ENCODE peak calls at places on chromosomes 1 and 21, in four cellular contexts. C is H9, V is H1, Z is mesendoderm. P is an unnamed sample.
A peak's percentile ranks its signal among the peaks of the same experiment; 100 is the strongest.

GRCh38 chr1:164576311-164577271 is 17.6 kb downstream of the PBX1 start:
- DNase-seq in C (peak; percentile 56), V (peak; percentile 68), Z (peak; percentile 71), P (no peak)

GRCh38 chr1:204409878-204410763 is 1.5 kb downstream of the PPP1R15B start:
- DNase-seq in Z (no peak), C (no peak), V (no peak), P (no peak)

GRCh38 chr1:1565340-1565739 is 9.3 kb downstream of the SSU72 start:
- DNase-seq in C (no peak), Z (no peak), V (no peak), P (no peak)

GRCh38 chr1:215475719-215476525 is 91.2 kb upstream of the KCTD3 start:
- DNase-seq in V (no peak), Z (no peak), C (no peak), P (peak; percentile 52)

GRCh38 chr1:41371630-41372599 is 10.7 kb downstream of the FOXO6 start:
- DNase-seq in V (peak; percentile 85), Z (peak; percentile 88), C (peak; percentile 96), P (peak; percentile 51)

GRCh38 chr1:169184812-169185211 is 78.3 kb downstream of the ATP1B1 start:
- DNase-seq in Z (no peak), V (no peak), C (no peak), P (no peak)

GRCh38 chr1:204923209-204923608 is 52.5 kb downstream of the NFASC start:
- DNase-seq in C (peak; percentile 50), Z (peak; percentile 77), V (no peak), P (no peak)

GRCh38 chr1:241551759-241552638 is 19.8 kb downstream of the KMO start:
- DNase-seq in Z (no peak), V (no peak), C (no peak), P (no peak)

GRCh38 chr1:117599822-117600221 is 6.0 kb upstream of the TENT5C start:
- DNase-seq in Z (no peak), C (peak; percentile 10), V (no peak), P (no peak)

GRCh38 chr1:24641646-24642151 is 1.4 kb upstream of the SRRM1 start:
- DNase-seq in C (peak; percentile 35), V (no peak), Z (peak; percentile 37), P (peak; percentile 26)

GRCh38 chr1:108327534-108328462 is 83.9 kb upstream of the NBPF4 start:
- DNase-seq in V (peak; percentile 53), Z (peak; percentile 82), C (peak; percentile 71), P (no peak)

DNA sequence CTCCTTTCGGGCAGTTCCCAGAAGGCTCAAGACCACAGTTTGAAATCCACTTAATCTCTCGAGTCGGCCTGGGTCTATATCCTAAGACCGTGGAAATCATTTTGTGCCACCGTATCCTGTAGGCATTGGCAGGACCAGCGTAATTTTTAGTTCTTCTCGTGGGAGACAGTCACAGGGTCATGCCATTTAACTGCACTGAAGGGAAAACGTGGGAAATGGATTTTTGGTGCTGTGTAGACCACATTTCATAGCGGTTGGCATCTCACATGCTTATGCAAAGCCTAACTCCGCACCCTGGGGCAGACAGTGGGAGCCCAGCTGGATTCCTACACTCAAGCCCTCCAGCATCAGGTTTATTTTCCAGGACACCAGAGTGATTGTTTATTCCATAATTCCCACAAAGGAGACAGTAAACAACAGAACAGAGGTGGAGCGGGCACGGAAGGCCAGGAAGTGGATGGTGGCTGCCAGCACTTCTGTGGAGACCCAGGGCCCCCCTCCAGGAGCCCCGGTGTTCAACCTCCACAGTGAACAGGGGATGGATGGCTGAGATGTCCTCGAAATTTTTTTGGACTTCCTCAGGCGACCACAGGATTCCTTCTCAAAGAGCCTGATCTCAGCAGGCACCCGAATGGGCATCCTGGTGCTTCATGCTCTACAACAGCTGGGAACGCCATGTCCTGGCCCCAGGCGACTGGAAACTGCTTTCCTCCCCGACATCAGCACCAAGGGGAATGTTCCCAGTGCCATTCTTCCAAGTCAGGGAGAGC is 2.8 kb upstream of the ADARB1 start:
- DNase-seq in Z (no peak), C (no peak), V (no peak), P (no peak)
- H2AK5ac ChIP-seq in Z (no peak overlapping the region), C (no peak overlapping the region), V (no peak overlapping the region), P (no peak overlapping the region)

GRCh38 chr1:3852091-3852490 is 4.9 kb downstream of the CEP104 start:
- DNase-seq in Z (no peak), C (no peak), V (no peak), P (no peak)
- H3K79me2 ChIP-seq in Z (no peaks in the 10 kb centered on the region), C (peaks cover 2% of the 10 kb centered on the region), V (no peaks in the 10 kb centered on the region), P (peaks cover 5% of the 10 kb centered on the region)

GRCh38 chr1:59500970-59501742 is 204.3 kb downstream of the FGGY start:
- DNase-seq in C (no peak), Z (no peak), V (no peak), P (no peak)

GRCh38 chr1:59499956-59500569 is 203.2 kb downstream of the FGGY start:
- DNase-seq in Z (no peak), V (no peak), C (no peak), P (no peak)

GRCh38 chr1:59499273-59499955 is 202.5 kb downstream of the FGGY start:
- DNase-seq in Z (no peak), V (no peak), C (no peak), P (peak; percentile 30)

GRCh38 chr1:59504281-59504680 is 207.4 kb downstream of the FGGY start:
- DNase-seq in V (no peak), Z (no peak), C (no peak), P (no peak)

DNA sequence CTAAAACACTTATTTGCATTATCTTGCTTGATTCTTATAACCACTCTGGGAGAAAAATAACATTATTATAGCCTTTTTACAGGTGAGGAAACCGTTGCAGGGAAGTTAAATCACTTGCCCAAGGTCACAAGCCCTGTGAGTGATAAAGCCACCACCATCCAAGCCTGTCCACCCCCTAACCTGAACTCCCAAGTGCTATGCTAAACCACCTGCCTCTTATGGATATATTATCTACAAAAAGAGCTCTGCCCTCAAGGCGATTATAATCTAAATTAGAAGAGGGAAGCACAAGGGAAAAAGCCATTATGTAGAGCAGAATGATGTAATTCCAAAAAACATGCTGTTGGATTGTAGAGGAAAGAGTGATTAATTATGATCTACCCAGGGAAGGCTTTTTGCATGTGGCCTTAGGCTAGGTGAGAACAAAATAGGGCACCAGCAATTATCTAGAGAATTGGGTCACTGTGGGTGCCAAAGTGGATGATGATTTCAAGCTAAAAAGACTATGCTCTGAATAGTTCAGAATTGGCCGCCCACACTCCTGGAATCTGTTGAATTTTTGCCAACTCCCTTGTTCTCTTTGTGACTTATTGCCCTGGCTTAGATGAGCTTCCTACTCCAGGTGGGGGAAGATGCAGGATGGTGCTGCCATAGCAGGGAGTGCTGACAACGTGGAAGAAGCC is 205.3 kb downstream of the FGGY start:
- DNase-seq in Z (no peak), V (no peak), C (no peak), P (no peak)
- H2AK5ac ChIP-seq in Z (no peak overlapping the region), V (no peak overlapping the region), C (no peak overlapping the region), P (no peak overlapping the region)

GRCh38 chr1:13801232-13801631 is 101.2 kb downstream of the PRDM2 start:
- DNase-seq in Z (no peak), V (no peak), C (no peak), P (peak; percentile 97)

GRCh38 chr1:13799502-13800283 is 99.7 kb downstream of the PRDM2 start:
- DNase-seq in V (no peak), C (no peak), Z (no peak), P (peak; percentile 53)

GRCh38 chr1:13803546-13804239 is 103.7 kb downstream of the PRDM2 start:
- DNase-seq in V (no peak), Z (peak; percentile 55), C (no peak), P (peak; percentile 81)

GRCh38 chr1:13802782-13803545 is 103.0 kb downstream of the PRDM2 start:
- DNase-seq in V (no peak), Z (no peak), C (no peak), P (no peak)

DNA sequence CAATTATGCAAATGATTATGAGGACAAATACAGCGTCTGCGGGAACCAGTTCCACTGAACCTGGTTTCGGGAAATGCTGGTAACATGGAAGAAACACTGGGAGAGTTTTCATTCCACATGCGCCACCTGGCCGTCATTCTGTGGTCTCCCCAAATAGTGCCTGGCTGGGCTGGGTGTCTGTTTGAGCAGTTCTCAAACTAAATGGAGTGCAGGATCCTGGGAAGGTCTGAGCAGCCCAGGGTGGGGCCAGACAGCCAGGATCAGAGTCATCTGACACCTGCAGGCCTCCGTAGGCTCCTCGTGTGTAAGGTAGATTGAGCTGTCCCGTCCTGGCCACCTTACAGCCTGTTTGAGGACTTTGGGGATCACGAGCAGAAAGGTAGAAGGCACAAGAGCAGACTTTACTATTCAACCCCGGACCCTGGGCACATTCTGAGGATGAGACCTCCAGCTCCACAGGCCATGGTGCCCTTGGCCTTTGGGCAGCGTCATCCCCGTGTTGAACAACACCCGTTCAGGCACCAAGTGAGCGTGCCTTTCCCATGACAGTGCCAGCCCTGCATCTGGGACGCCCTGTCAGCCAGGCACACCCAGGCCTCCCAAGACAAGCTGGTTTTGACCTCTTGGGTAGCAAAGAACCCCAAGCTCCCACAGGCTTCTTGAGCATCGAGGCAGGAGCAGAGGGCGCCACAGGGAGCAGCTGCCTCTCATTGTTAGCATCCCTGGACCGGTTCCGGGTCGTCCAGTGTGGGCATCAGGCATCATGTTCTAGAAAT is 101.9 kb downstream of the PRDM2 start:
- DNase-seq in V (no peak), Z (peak; percentile 30), C (no peak), P (peak; percentile 84)
- H3K79me2 ChIP-seq in V (no peaks in the 10 kb centered on the region), Z (no peaks in the 10 kb centered on the region), C (no peaks in the 10 kb centered on the region), P (no peaks in the 10 kb centered on the region)

DNA sequence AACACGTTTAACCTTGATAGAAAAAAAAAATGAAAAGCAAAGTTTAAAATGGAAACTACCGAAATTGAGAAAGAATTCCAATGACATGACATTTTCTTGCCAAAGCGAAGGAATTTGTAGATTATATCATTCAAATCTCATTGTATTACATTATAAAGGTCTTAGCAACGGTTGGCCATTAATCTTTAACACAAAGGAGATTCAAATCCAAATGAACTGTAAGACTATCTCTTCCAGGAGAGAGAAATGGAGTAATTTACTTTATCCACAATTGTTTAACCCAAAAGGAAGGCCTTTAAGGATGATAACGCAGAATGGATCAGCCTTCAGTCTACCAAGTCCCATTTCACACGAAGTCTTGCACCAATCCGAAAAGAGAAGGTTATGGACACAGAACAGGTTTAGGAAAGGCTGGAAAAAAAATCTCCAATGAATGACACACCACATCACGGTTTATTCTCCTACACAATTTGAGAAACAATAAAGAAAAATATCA is 1.5 kb downstream of the ENAH start:
- DNase-seq in V (no peak), C (no peak), Z (peak; percentile 63), P (peak; percentile 45)
- H2AK5ac ChIP-seq in V (no peak overlapping the region), C (no peak overlapping the region), Z (no peak overlapping the region), P (no peak overlapping the region)

GRCh38 chr1:150872572-150872971 is 3.8 kb downstream of the ARNT start:
- DNase-seq in C (no peak), Z (no peak), V (no peak), P (no peak)
- H3K79me2 ChIP-seq in C (peaks cover 6% of the 10 kb centered on the region), Z (peaks cover 14% of the 10 kb centered on the region), V (peaks cover 9% of the 10 kb centered on the region), P (peaks cover 6% of the 10 kb centered on the region)

DNA sequence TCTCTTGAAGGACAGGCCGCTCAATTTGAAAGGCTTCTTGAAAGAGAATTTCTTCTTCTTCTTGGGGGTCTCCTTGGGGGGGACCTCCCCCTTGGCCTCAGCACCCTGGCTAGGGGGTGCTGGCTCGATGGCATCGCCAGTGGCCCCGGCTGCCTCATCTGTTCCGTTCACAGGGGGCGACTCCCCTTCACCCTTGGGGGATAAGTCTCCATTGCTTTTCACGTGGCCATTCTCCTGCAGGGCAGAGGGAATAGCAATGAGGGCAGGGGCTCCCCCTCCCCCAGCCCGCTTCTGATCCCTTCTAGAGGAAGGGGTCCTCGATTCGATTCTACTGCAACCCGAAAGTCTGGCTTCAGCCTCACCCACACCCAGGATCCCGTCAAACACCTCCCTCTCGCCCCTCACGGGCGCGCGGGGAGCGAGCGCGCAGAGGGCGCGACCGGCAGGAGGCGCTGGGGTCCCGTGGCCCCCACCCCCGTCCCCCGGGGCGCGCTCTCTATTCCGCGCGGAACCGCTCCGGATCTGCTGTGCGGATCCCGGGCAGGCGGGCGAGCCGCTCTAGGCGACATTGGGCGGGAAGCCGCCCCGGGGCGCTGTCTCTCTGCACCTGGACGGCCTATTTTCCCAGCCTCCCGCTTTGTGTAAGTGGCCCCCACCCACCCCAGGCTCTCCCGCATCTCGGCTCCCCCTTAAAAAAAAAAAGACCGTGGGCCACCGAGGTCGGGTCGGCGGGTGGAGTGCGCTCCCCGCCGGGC is 992 bp downstream of the MARCKSL1 start:
- DNase-seq in C (no peak), V (peak; percentile 57), Z (peak; percentile 37), P (peak; percentile 54)
- H2AK5ac ChIP-seq in C (no peak overlapping the region), V (no peak overlapping the region), Z (peak overlapping the region; percentile 48), P (no peak overlapping the region)